ENCODE peak calls at places on chromosomes 11 and 22, in five cellular contexts. H, Z, Y, O and C are unnamed samples.

GRCh38 chr11:113043704-113044103 is 82.5 kb downstream of the NCAM1 start:
- DNase-seq in H (no peak), Z (no peak), Y (no peak), O (no peak), C (no peak)

GRCh38 chr11:107860688-107861087 is 2.1 kb upstream of the SLC35F2 start:
- DNase-seq in H (no peak), Z (peak), Y (no peak), O (peak), C (no peak)

GRCh38 chr11:131397666-131398065 is 27.3 kb downstream of the NTM start:
- DNase-seq in H (no peak), Z (no peak), Y (no peak), O (peak), C (no peak)

GRCh38 chr11:21316591-21316990 is 647.2 kb downstream of the NELL1 start:
- DNase-seq in H (no peak), Z (no peak), Y (no peak), O (no peak), C (no peak)

GRCh38 chr11:9980931-9981330 is 313.1 kb downstream of the SBF2 start:
- DNase-seq in H (no peak), Z (no peak), Y (no peak), O (no peak), C (no peak)

GRCh38 chr22:45144928-45145327 is 18.8 kb upstream of the NUP50 start:
- DNase-seq in H (no peak), Z (no peak), Y (no peak), O (no peak), C (no peak)

GRCh38 chr11:110526323-110526722 is 96.6 kb downstream of the FDX1 start:
- DNase-seq in H (no peak), Z (no peak), Y (no peak), O (no peak), C (no peak)

GRCh38 chr11:59680287-59681154 is 11.7 kb upstream of the PATL1 start:
- DNase-seq in H (peak), Z (peak), Y (peak), O (peak), C (peak)

GRCh38 chr22:30236875-30237274 is 9.7 kb downstream of the LIF start:
- DNase-seq in H (no peak), Z (no peak), Y (no peak), O (no peak), C (no peak)

GRCh38 chr22:30238136-30238535 is 8.4 kb downstream of the LIF start:
- DNase-seq in H (no peak), Z (no peak), Y (no peak), O (no peak), C (no peak)

GRCh38 chr22:30239421-30240405 is 6.8 kb downstream of the LIF start:
- DNase-seq in H (no peak), Z (no peak), Y (no peak), O (no peak), C (no peak)

GRCh38 chr22:30240541-30241417 is 5.8 kb downstream of the LIF start:
- DNase-seq in H (no peak), Z (no peak), Y (no peak), O (no peak), C (no peak)

GRCh38 chr22:30238661-30239420 is 7.7 kb downstream of the LIF start:
- DNase-seq in H (no peak), Z (peak), Y (no peak), O (no peak), C (no peak)
- TF ChIP-seq TAF1 in H (no peak), Z (no peak), Y (no peak), O (no peak), C (no peak)

GRCh38 chr11:6258141-6258540 is 1.5 kb upstream of the CCKBR start:
- DNase-seq in H (no peak), Z (no peak), Y (no peak), O (no peak), C (no peak)
- TF ChIP-seq POLR2AphosphoS5 in H (no peak), Z (no peak), Y (no peak), O (no peak), C (no peak)

GRCh38 chr11:115964091-115964490 is 459.9 kb upstream of the CADM1 start:
- DNase-seq in H (no peak), Z (no peak), Y (no peak), O (no peak), C (no peak)

GRCh38 chr11:115961168-115962003 is 457.2 kb upstream of the CADM1 start:
- DNase-seq in H (no peak), Z (no peak), Y (no peak), O (no peak), C (no peak)

GRCh38 chr11:115959098-115959497 is 454.9 kb upstream of the CADM1 start:
- DNase-seq in H (no peak), Z (no peak), Y (no peak), O (peak), C (no peak)

GRCh38 chr11:115963170-115963569 is 459.0 kb upstream of the CADM1 start:
- DNase-seq in H (no peak), Z (no peak), Y (no peak), O (no peak), C (no peak)

GRCh38 chr11:115958089-115959000 is 454.1 kb upstream of the CADM1 start:
- DNase-seq in H (no peak), Z (no peak), Y (no peak), O (no peak), C (no peak)
- TF ChIP-seq TAF1 in H (no peak), Z (no peak), Y (no peak), O (no peak), C (no peak)

GRCh38 chr11:125376117-125376516 is 119.9 kb downstream of the FEZ1 start:
- DNase-seq in H (no peak), Z (peak), Y (no peak), O (no peak), C (no peak)

GRCh38 chr11:125375146-125375545 is 120.9 kb downstream of the FEZ1 start:
- DNase-seq in H (no peak), Z (no peak), Y (no peak), O (no peak), C (no peak)

GRCh38 chr11:125378596-125378995 is 117.5 kb downstream of the FEZ1 start:
- DNase-seq in H (no peak), Z (no peak), Y (no peak), O (no peak), C (no peak)

GRCh38 chr11:125378083-125378482 is 118.0 kb downstream of the FEZ1 start:
- DNase-seq in H (no peak), Z (no peak), Y (no peak), O (no peak), C (no peak)

GRCh38 chr11:125376856-125377255 is 119.2 kb downstream of the FEZ1 start:
- DNase-seq in H (no peak), Z (no peak), Y (no peak), O (no peak), C (no peak)
- TF ChIP-seq POLR2AphosphoS5 in H (no peak), Z (no peak), Y (no peak), O (no peak), C (no peak)

GRCh38 chr22:19499880-19500242 is 20.1 kb downstream of the CDC45 start:
- DNase-seq in H (no peak), Z (no peak), Y (no peak), O (no peak), C (no peak)

GRCh38 chr22:19499236-19499879 is 19.6 kb downstream of the CDC45 start:
- DNase-seq in H (no peak), Z (no peak), Y (no peak), O (no peak), C (no peak)

GRCh38 chr22:19498154-19498865 is 18.6 kb downstream of the CDC45 start:
- DNase-seq in H (no peak), Z (no peak), Y (no peak), O (no peak), C (no peak)

GRCh38 chr22:19497245-19497644 is 17.5 kb downstream of the CDC45 start:
- DNase-seq in H (no peak), Z (peak), Y (no peak), O (no peak), C (no peak)

GRCh38 chr22:19498866-19499190 is 19.1 kb downstream of the CDC45 start:
- DNase-seq in H (no peak), Z (no peak), Y (no peak), O (no peak), C (no peak)
- TF ChIP-seq TAF1 in H (no peak), Z (no peak), Y (no peak), O (no peak), C (no peak)

DNA sequence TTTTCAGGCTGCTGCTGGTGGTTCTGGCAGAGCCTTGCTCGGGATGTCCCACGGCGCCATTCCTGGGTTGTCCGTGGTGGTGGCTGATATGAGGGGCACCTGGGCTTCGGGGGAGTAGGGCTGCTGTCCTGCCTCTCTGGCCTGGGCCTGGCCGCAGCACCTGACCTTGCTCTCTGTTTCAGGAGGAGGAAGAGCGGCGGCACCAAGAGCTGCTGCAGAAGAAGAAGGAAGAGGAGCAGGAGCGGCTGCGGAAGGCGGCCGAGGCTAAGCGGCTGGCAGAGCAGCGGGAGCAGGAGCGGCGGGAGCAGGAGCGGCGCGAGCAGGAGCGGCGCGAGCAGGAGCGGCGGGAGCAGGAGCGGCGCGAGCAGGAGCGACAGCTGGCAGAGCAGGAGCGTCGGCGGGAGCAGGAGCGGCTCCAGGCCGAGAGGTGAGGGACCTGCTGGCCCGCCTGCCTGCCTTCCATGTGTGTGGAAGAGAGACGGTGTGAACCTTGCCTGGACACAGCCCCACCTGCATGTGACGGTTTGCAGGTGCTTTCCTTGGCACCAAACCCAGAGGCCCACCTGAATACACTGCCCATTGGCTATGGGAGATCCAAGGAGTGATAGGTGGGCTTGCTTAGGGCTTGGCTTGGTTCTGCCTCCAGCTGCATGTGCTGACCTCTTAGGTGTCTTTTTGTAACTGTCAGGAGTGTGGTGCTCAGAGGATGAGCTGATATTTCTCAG is 22.8 kb downstream of the INCENP start:
- DNase-seq in H (no peak), Z (no peak), Y (no peak), O (peak), C (no peak)
- TF ChIP-seq POLR2AphosphoS5 in H (no peak), Z (no peak), Y (no peak), O (no peak), C (no peak)

DNA sequence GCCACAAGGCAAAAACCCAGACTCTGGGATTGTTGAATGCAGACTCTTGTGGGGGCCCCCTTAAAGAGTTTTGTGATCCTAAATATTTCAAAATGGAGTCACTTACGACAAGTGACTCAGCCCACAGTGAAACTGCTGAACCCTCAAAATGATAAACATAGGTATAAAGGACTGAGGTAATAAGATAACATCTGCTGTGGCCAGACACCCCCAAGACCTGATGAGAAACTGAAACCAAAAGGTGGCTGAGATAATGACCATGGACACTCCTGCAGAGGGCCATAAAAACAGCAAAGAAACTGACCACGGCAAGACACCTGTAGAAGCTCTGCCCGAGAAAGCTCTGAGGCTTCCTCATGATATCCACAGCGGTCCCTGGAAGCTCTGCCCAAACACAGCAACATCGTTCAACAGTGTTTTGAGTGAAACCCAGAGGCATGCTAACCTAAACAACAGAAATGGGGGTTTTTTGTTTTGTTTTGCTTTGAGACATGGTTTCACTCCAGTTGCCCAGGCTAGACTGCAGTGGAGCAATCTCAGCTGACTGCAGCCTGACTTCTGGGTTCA is 1.6 kb upstream of the PLAAT4 start:
- DNase-seq in H (no peak), Z (peak), Y (no peak), O (no peak), C (no peak)
- TF ChIP-seq TAF1 in H (no peak), Z (no peak), Y (no peak), O (no peak), C (no peak)

GRCh38 chr11:70880416-70880815 is 372.0 kb downstream of the SHANK2 start:
- DNase-seq in H (no peak), Z (no peak), Y (no peak), O (no peak), C (no peak)

GRCh38 chr11:70879601-70880285 is 372.6 kb downstream of the SHANK2 start:
- DNase-seq in H (no peak), Z (no peak), Y (no peak), O (no peak), C (no peak)

GRCh38 chr11:70876685-70877084 is 375.7 kb downstream of the SHANK2 start:
- DNase-seq in H (no peak), Z (no peak), Y (no peak), O (no peak), C (no peak)

GRCh38 chr11:70877151-70877550 is 375.2 kb downstream of the SHANK2 start:
- DNase-seq in H (no peak), Z (no peak), Y (no peak), O (no peak), C (no peak)

GRCh38 chr11:70878366-70878765 is 374.0 kb downstream of the SHANK2 start:
- DNase-seq in H (no peak), Z (no peak), Y (no peak), O (no peak), C (no peak)
- TF ChIP-seq POLR2AphosphoS5 in H (no peak), Z (no peak), Y (no peak), O (no peak), C (no peak)

DNA sequence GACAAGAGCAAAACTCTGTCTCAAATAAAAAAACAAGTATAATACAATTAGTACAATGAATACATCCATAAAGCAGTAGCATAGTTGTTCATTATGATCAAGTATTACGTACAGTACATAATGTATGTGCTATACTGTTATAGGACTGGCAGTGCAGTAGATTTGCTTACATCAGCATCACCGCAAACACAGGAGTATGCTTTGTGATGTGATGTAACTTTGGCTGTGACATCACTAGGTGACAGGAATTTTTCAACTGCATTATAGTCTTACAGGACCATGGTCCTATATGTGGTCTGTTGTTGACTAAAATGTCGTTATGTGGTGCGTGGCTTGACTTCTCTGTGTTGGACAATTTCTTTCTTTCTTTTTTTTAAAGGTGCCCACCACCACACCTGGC is 16.6 kb downstream of the TBC1D22A start:
- DNase-seq in H (no peak), Z (no peak), Y (no peak), O (no peak), C (no peak)
- TF ChIP-seq TAF1 in H (no peak), Z (no peak), Y (no peak), O (no peak), C (no peak)